ENCODE peak calls at places on chromosomes 13 and 19, in five cellular contexts. A, Y, J, N and K are unnamed samples.

GRCh38 chr13:28545583-28546333 is 50.8 kb upstream of the FLT1 start:
- DNase-seq in A (no peak), N (no peak), J (no peak), Y (no peak), K (no peak)

GRCh38 chr13:75803175-75803611 is 167.1 kb downstream of the LMO7 start:
- DNase-seq in A (no peak), N (no peak), J (no peak), Y (no peak), K (peak; percentile 60)

GRCh38 chr19:5654931-5655330 is 25.4 kb downstream of the MICOS13 start:
- DNase-seq in J (no peak), A (no peak), Y (no peak), N (no peak), K (no peak)

GRCh38 chr19:44757735-44758505 is 9.4 kb downstream of the BCL3 start:
- DNase-seq in A (no peak), J (no peak), Y (no peak), N (no peak), K (no peak)

GRCh38 chr13:110380359-110381028 is 73.4 kb downstream of the COL4A2 start:
- DNase-seq in A (no peak), Y (no peak), N (no peak), J (no peak), K (no peak)

GRCh38 chr19:11194657-11195056 is 2.7 kb downstream of the KANK2 start:
- DNase-seq in Y (no peak), A (no peak), J (no peak), N (no peak), K (no peak)

GRCh38 chr19:8305798-8306197 is 2.4 kb downstream of the CD320 start:
- DNase-seq in Y (no peak), N (no peak), J (no peak), A (no peak), K (no peak)

GRCh38 chr19:39111593-39112199 is 13.9 kb upstream of the PAK4 start:
- DNase-seq in Y (peak; percentile 45), A (no peak), J (no peak), N (no peak), K (no peak)

GRCh38 chr19:39502640-39503417 is 4.1 kb downstream of the DLL3 start:
- DNase-seq in Y (peak; percentile 88), J (peak; percentile 66), N (no peak), A (peak; percentile 56), K (peak; percentile 93)

GRCh38 chr13:37621811-37622361 is 23.3 kb upstream of the POSTN start:
- DNase-seq in J (no peak), A (no peak), N (no peak), Y (no peak), K (no peak)

GRCh38 chr13:52034616-52035226 is 10.2 kb downstream of the UTP14C start:
- DNase-seq in Y (no peak), A (no peak), N (no peak), J (no peak), K (no peak)

GRCh38 chr13:63540042-63540441 is 2124.4 kb upstream of the PCDH20 start:
- DNase-seq in N (no peak), Y (no peak), J (no peak), A (no peak), K (no peak)

GRCh38 chr13:80840313-80840976 is 499.5 kb upstream of the SPRY2 start:
- DNase-seq in J (no peak), A (no peak), N (no peak), Y (no peak), K (no peak)

GRCh38 chr13:42176286-42176685 is 95.7 kb upstream of the AKAP11 start:
- DNase-seq in J (no peak), Y (no peak), A (no peak), N (no peak), K (no peak)

GRCh38 chr13:107203146-107203847 is 635.4 kb upstream of the ARGLU1 start:
- DNase-seq in N (no peak), Y (peak; percentile 3), J (no peak), A (peak; percentile 63), K (peak; percentile 19)

GRCh38 chr19:45913874-45914830 is at the start of gene NANOS2:
- DNase-seq in A (peak; percentile 50), N (no peak), Y (peak; percentile 79), J (peak; percentile 56), K (peak; percentile 54)

GRCh38 chr19:50639121-50640112 is at the start of gene SYT3:
- DNase-seq in N (no peak), J (no peak), A (no peak), Y (peak; percentile 79), K (no peak)

GRCh38 chr19:13054605-13055212 is 47.9 kb downstream of the LYL1 start:
- DNase-seq in Y (no peak), N (no peak), A (no peak), J (no peak), K (no peak)

GRCh38 chr19:13053761-13054604 is 48.7 kb downstream of the LYL1 start:
- DNase-seq in N (no peak), A (peak; percentile 97), J (peak; percentile 80), Y (no peak), K (no peak)

GRCh38 chr19:13057147-13057572 is 45.5 kb downstream of the LYL1 start:
- DNase-seq in Y (no peak), N (no peak), J (no peak), A (peak; percentile 37), K (no peak)

GRCh38 chr19:13056052-13056660 is 46.5 kb downstream of the LYL1 start:
- DNase-seq in J (peak; percentile 64), N (no peak), A (no peak), Y (no peak), K (peak; percentile 70)

DNA sequence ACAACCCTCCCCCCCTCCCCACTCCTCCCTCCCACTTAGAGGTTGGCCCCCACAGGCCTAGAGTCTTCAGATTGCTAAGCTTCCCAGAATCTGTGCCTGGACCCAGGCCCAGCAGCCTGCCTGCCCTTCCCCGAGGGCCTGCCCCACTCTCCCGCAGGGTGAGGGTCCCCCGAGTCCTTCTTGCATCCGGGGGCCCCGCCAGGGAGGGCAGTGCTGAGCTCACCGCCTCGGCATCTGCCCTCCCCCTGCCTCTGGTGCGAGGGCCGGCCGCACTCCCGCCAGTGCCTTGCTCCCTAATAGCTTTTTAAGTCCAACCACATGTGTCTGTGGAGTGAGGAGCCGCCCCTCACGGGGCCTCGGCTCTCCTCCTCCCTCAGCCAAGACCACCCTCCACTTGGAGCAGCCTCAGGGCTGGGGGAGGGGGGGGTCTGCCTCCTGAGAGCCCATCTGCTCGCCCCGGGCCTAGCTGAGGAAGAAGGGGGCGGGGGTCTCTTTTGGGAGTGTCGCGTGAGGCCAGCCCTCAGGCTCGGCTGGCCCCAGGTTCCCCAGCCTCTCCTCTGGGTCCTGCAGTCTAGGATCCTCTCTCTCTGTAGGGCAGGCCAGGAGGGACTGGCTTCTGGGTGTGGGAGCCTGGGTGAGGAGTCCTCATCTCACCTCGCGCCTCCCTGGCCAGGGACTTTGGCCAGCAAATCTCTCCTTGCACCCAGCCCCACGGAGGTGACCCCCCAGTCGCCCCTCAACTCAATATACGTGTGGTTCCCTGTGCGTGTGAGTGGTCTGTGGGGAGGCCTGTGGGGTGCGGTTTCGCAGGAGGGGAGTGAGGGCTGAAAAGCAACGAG is 47.2 kb downstream of the LYL1 start:
- DNase-seq in J (no peak), N (no peak), A (no peak), Y (no peak), K (no peak)
- TF ChIP-seq EZH2 in J (no peak), N (no peak), A (no peak), Y (no peak), K (peak; percentile 59)

GRCh38 chr13:111403266-111403665 is 82.8 kb downstream of the TEX29 start:
- DNase-seq in A (no peak), J (no peak), N (no peak), Y (no peak), K (no peak)
- TF ChIP-seq ATF3 in A (no peak), J (no peak), N (no peak), Y (no peak), K (no peak)

GRCh38 chr19:15456441-15456840 is 6.7 kb upstream of the WIZ start:
- DNase-seq in Y (no peak), N (no peak), A (no peak), J (no peak), K (no peak)

GRCh38 chr19:15455996-15456395 is 6.2 kb upstream of the WIZ start:
- DNase-seq in Y (no peak), J (no peak), A (no peak), N (no peak), K (no peak)

GRCh38 chr19:15454371-15454800 is 4.6 kb upstream of the WIZ start:
- DNase-seq in Y (no peak), N (no peak), J (no peak), A (no peak), K (no peak)

GRCh38 chr19:15456871-15457700 is 7.3 kb downstream of the RASAL3 start:
- DNase-seq in J (peak; percentile 27), Y (peak; percentile 39), A (no peak), N (no peak), K (peak; percentile 74)

GRCh38 chr19:15457701-15458484 is 6.5 kb downstream of the RASAL3 start:
- DNase-seq in A (no peak), N (no peak), J (no peak), Y (no peak), K (no peak)
- TF ChIP-seq EZH2 in A (no peak), N (no peak), J (no peak), Y (no peak), K (peak; percentile 83)

DNA sequence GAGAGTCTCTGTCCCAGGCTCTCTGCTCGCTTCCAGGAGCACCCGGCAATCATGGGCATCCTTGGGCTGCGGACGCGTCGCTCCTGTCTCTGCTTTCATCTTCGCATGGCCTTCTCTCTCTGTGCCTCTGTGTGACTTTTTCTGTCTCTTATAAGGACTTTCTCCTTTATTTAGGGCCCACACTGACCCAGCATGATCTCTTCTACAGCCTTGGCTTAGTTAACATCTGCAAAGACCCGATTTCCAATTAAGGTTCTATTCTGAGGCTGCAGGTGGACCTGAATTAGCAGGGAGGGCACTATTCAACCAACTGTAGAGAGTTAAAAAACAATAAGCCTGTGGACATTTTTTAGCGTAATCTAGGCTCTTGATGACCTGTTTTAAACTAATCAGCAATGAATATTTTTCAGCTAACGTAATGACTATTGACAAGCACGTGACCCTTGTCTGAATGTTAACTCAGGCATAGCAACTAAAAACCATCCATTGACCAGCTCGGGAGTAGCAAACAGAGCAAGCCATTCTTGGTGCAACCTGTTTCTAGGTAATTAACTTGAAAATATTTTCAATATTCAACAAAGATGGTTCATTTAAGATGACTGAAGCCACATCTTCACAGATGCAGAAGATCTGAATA is 15.2 kb downstream of the F10 start:
- DNase-seq in N (no peak), A (no peak), Y (no peak), J (no peak), K (no peak)
- TF ChIP-seq ATF3 in N (no peak), A (no peak), Y (no peak), J (no peak), K (no peak)